ENCODE peak calls at places on chromosomes 16 and 17, in six cellular contexts. One of them, this sample, is unnamed. For H3K4me1, the result is how much of the 10 kb centered on the place peaks cover.

GRCh38 chr16:54934536-54935410 is 4.1 kb downstream of the IRX5 start:
- DNase-seq in sigmoid colon: no peak
- DNase-seq in transverse colon: no peak
- DNase-seq in small intestine: no peak
- DNase-seq in body of pancreas: no peak
- DNase-seq in prostate gland: peak
- DNase-seq in this sample: peak

GRCh38 chr17:14755002-14755401 is 454.1 kb downstream of the HS3ST3B1 start:
- DNase-seq in sigmoid colon: no peak
- DNase-seq in transverse colon: no peak
- DNase-seq in small intestine: no peak
- DNase-seq in body of pancreas: no peak
- DNase-seq in prostate gland: no peak
- DNase-seq in this sample: peak

GRCh38 chr17:50507871-50508572 is at the start of gene MYCBPAP:
- DNase-seq in sigmoid colon: peak
- DNase-seq in transverse colon: peak
- DNase-seq in small intestine: peak
- DNase-seq in body of pancreas: peak
- DNase-seq in prostate gland: peak
- DNase-seq in this sample: no peak

GRCh38 chr17:75093543-75094158 is 5.9 kb downstream of the SLC16A5 start:
- DNase-seq in sigmoid colon: no peak
- DNase-seq in transverse colon: no peak
- DNase-seq in small intestine: no peak
- DNase-seq in body of pancreas: no peak
- DNase-seq in prostate gland: no peak
- DNase-seq in this sample: no peak

GRCh38 chr17:8153550-8153956 is 1.3 kb upstream of the PER1 start:
- DNase-seq in sigmoid colon: peak
- DNase-seq in transverse colon: peak
- DNase-seq in small intestine: peak
- DNase-seq in body of pancreas: peak
- DNase-seq in prostate gland: no peak
- DNase-seq in this sample: peak

GRCh38 chr16:19130852-19131808 is 17.4 kb downstream of the ITPRIPL2 start:
- DNase-seq in sigmoid colon: peak
- DNase-seq in transverse colon: no peak
- DNase-seq in small intestine: no peak
- DNase-seq in body of pancreas: no peak
- DNase-seq in prostate gland: peak
- DNase-seq in this sample: no peak

GRCh38 chr17:35795007-35795870 is at the start of gene MMP28:
- DNase-seq in sigmoid colon: no peak
- DNase-seq in transverse colon: peak
- DNase-seq in small intestine: peak
- DNase-seq in body of pancreas: peak
- DNase-seq in prostate gland: no peak
- DNase-seq in this sample: peak

GRCh38 chr17:61002316-61002736 is 324.7 kb downstream of the BCAS3 start:
- DNase-seq in sigmoid colon: no peak
- DNase-seq in transverse colon: no peak
- DNase-seq in small intestine: peak
- DNase-seq in body of pancreas: no peak
- DNase-seq in prostate gland: no peak
- DNase-seq in this sample: peak

GRCh38 chr17:80105762-80106161 is 4.4 kb downstream of the GAA start:
- DNase-seq in sigmoid colon: peak
- DNase-seq in transverse colon: peak
- DNase-seq in small intestine: no peak
- DNase-seq in body of pancreas: no peak
- DNase-seq in prostate gland: no peak
- DNase-seq in this sample: no peak

GRCh38 chr17:45051060-45051719 is at the start of gene DCAKD:
- DNase-seq in sigmoid colon: peak
- DNase-seq in transverse colon: peak
- DNase-seq in small intestine: peak
- DNase-seq in body of pancreas: peak
- DNase-seq in prostate gland: peak
- DNase-seq in this sample: peak

GRCh38 chr17:28763137-28763799 is 19.5 kb downstream of the TRAF4 start:
- DNase-seq in sigmoid colon: no peak
- DNase-seq in transverse colon: no peak
- DNase-seq in small intestine: no peak
- DNase-seq in body of pancreas: no peak
- DNase-seq in prostate gland: no peak
- DNase-seq in this sample: no peak

GRCh38 chr17:6381052-6381451 is 53.9 kb downstream of the AIPL1 start:
- DNase-seq in sigmoid colon: no peak
- DNase-seq in transverse colon: no peak
- DNase-seq in small intestine: no peak
- DNase-seq in body of pancreas: no peak
- DNase-seq in prostate gland: no peak
- DNase-seq in this sample: peak

GRCh38 chr17:81412490-81413093 is 17.3 kb downstream of the BAHCC1 start:
- DNase-seq in sigmoid colon: peak
- DNase-seq in transverse colon: no peak
- DNase-seq in small intestine: no peak
- DNase-seq in body of pancreas: no peak
- DNase-seq in prostate gland: no peak
- DNase-seq in this sample: peak

GRCh38 chr16:85658504-85659326 is 30.0 kb downstream of the GINS2 start:
- DNase-seq in sigmoid colon: peak
- DNase-seq in transverse colon: no peak
- DNase-seq in small intestine: no peak
- DNase-seq in body of pancreas: no peak
- DNase-seq in prostate gland: no peak
- DNase-seq in this sample: no peak

GRCh38 chr17:46157443-46158107 is 35.7 kb downstream of the KANSL1 start:
- DNase-seq in sigmoid colon: no peak
- DNase-seq in transverse colon: no peak
- DNase-seq in small intestine: no peak
- DNase-seq in body of pancreas: no peak
- DNase-seq in prostate gland: no peak
- DNase-seq in this sample: no peak

GRCh38 chr17:46162871-46163270 is 30.4 kb downstream of the KANSL1 start:
- DNase-seq in sigmoid colon: no peak
- DNase-seq in transverse colon: no peak
- DNase-seq in small intestine: peak
- DNase-seq in body of pancreas: no peak
- DNase-seq in prostate gland: no peak
- DNase-seq in this sample: no peak

GRCh38 chr17:46158323-46159296 is 34.6 kb downstream of the KANSL1 start:
- DNase-seq in sigmoid colon: no peak
- DNase-seq in transverse colon: no peak
- DNase-seq in small intestine: no peak
- DNase-seq in body of pancreas: peak
- DNase-seq in prostate gland: no peak
- DNase-seq in this sample: no peak

GRCh38 chr17:46160169-46160568 is 33.1 kb downstream of the KANSL1 start:
- DNase-seq in sigmoid colon: no peak
- DNase-seq in transverse colon: no peak
- DNase-seq in small intestine: no peak
- DNase-seq in body of pancreas: no peak
- DNase-seq in prostate gland: no peak
- DNase-seq in this sample: no peak

GRCh38 chr17:46159686-46160085 is 33.5 kb downstream of the KANSL1 start:
- DNase-seq in sigmoid colon: no peak
- DNase-seq in transverse colon: no peak
- DNase-seq in small intestine: no peak
- DNase-seq in body of pancreas: no peak
- DNase-seq in prostate gland: no peak
- DNase-seq in this sample: peak
- H3K4me1 ChIP-seq in sigmoid colon: half or more
- H3K4me1 ChIP-seq in transverse colon: half or more
- H3K4me1 ChIP-seq in small intestine: under half
- H3K4me1 ChIP-seq in body of pancreas: half or more
- H3K4me1 ChIP-seq in prostate gland: under half
- H3K4me1 ChIP-seq in this sample: under half

DNA sequence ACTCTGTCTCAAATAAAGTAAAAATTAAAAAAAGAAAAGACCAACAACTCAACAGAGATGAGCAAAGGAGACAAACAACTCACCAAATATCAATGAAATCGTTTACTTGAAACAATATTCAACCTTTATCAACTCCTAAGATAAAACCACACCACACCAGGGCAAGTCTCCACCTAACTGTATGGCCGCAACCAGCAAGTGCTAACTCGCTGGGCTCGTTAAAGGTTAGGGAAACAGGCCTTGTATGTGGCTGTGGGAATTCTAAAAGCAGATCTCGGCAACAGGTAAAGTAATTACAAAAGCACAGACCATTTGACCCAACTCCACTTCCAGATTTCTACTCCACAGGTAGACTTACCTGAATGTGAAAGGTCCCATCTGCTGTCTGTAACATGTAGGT is 9.3 kb downstream of the ZCCHC14 start:
- DNase-seq in sigmoid colon: no peak
- DNase-seq in transverse colon: no peak
- DNase-seq in small intestine: no peak
- DNase-seq in body of pancreas: no peak
- DNase-seq in prostate gland: no peak
- DNase-seq in this sample: peak
- H3K4me1 ChIP-seq in sigmoid colon: under half
- H3K4me1 ChIP-seq in transverse colon: under half
- H3K4me1 ChIP-seq in small intestine: under half
- H3K4me1 ChIP-seq in body of pancreas: half or more
- H3K4me1 ChIP-seq in prostate gland: under half
- H3K4me1 ChIP-seq in this sample: under half

DNA sequence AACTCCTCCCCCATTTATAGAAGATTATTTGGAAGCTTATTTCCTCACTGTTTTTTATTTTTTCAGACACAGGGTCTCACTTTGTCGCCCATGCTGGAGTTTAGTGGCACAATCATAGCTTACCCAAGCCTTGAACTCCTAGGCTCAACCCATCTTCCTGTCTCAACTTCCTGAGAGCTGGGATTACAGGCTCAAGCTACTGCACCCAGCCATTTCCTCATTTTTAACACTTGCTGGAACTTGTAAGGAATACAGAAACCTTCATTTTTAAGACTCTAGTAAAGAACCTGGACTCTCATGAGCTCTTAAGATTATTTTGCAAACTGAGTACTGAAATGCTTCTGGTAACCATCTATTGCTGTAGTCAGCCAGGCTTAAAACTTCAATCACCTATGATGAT is 29.9 kb downstream of the KANSL1 start:
- DNase-seq in sigmoid colon: no peak
- DNase-seq in transverse colon: no peak
- DNase-seq in small intestine: no peak
- DNase-seq in body of pancreas: no peak
- DNase-seq in prostate gland: no peak
- DNase-seq in this sample: peak
- H3K4me1 ChIP-seq in sigmoid colon: half or more
- H3K4me1 ChIP-seq in transverse colon: half or more
- H3K4me1 ChIP-seq in small intestine: under half
- H3K4me1 ChIP-seq in body of pancreas: half or more
- H3K4me1 ChIP-seq in prostate gland: under half
- H3K4me1 ChIP-seq in this sample: under half

DNA sequence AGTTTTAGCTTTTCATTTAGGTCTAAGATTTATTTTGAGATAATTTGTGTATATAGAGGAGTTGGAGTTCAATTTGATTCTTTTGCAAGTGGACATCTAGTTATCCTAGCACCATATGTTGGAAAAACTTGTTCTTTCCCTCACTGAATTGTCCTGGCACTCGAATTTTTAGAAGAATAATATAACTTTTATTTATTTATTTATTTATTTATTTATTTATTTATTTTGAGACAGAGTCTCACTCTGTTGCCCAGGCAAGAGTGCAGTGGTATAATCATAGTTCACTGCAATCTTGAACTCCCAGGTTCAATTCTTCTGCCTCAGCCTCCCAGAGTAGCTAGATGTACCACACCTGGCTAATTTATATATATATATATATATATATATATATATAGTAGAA is 29.4 kb downstream of the PPM1E start:
- DNase-seq in sigmoid colon: no peak
- DNase-seq in transverse colon: no peak
- DNase-seq in small intestine: no peak
- DNase-seq in body of pancreas: no peak
- DNase-seq in prostate gland: no peak
- DNase-seq in this sample: no peak
- H3K4me1 ChIP-seq in sigmoid colon: under half
- H3K4me1 ChIP-seq in transverse colon: under half
- H3K4me1 ChIP-seq in small intestine: under half
- H3K4me1 ChIP-seq in body of pancreas: under half
- H3K4me1 ChIP-seq in prostate gland: under half
- H3K4me1 ChIP-seq in this sample: under half

GRCh38 chr17:21376585-21376834 is 353 bp downstream of the KCNJ12 start:
- DNase-seq in sigmoid colon: no peak
- DNase-seq in transverse colon: no peak
- DNase-seq in small intestine: no peak
- DNase-seq in body of pancreas: no peak
- DNase-seq in prostate gland: no peak
- DNase-seq in this sample: no peak
- H3K4me1 ChIP-seq in sigmoid colon: under half
- H3K4me1 ChIP-seq in transverse colon: under half
- H3K4me1 ChIP-seq in small intestine: under half
- H3K4me1 ChIP-seq in body of pancreas: under half
- H3K4me1 ChIP-seq in prostate gland: under half
- H3K4me1 ChIP-seq in this sample: under half

GRCh38 chr17:83082899-83083367 is 3.5 kb downstream of the METRNL start:
- DNase-seq in sigmoid colon: no peak
- DNase-seq in transverse colon: no peak
- DNase-seq in small intestine: no peak
- DNase-seq in body of pancreas: no peak
- DNase-seq in prostate gland: no peak
- DNase-seq in this sample: no peak
- H3K4me1 ChIP-seq in sigmoid colon: half or more
- H3K4me1 ChIP-seq in transverse colon: half or more
- H3K4me1 ChIP-seq in small intestine: under half
- H3K4me1 ChIP-seq in body of pancreas: under half
- H3K4me1 ChIP-seq in prostate gland: under half
- H3K4me1 ChIP-seq in this sample: under half

GRCh38 chr17:55435408-55435807 is 13.8 kb upstream of the MMD start:
- DNase-seq in sigmoid colon: no peak
- DNase-seq in transverse colon: no peak
- DNase-seq in small intestine: no peak
- DNase-seq in body of pancreas: no peak
- DNase-seq in prostate gland: no peak
- DNase-seq in this sample: no peak

GRCh38 chr17:55433029-55433628 is 11.5 kb upstream of the MMD start:
- DNase-seq in sigmoid colon: no peak
- DNase-seq in transverse colon: no peak
- DNase-seq in small intestine: no peak
- DNase-seq in body of pancreas: peak
- DNase-seq in prostate gland: peak
- DNase-seq in this sample: peak

GRCh38 chr17:55433629-55434422 is 12.2 kb upstream of the MMD start:
- DNase-seq in sigmoid colon: peak
- DNase-seq in transverse colon: peak
- DNase-seq in small intestine: peak
- DNase-seq in body of pancreas: peak
- DNase-seq in prostate gland: peak
- DNase-seq in this sample: peak

GRCh38 chr17:55436224-55437164 is 14.9 kb upstream of the MMD start:
- DNase-seq in sigmoid colon: no peak
- DNase-seq in transverse colon: no peak
- DNase-seq in small intestine: no peak
- DNase-seq in body of pancreas: no peak
- DNase-seq in prostate gland: no peak
- DNase-seq in this sample: peak

GRCh38 chr17:55434721-55435120 is 13.1 kb upstream of the MMD start:
- DNase-seq in sigmoid colon: no peak
- DNase-seq in transverse colon: no peak
- DNase-seq in small intestine: no peak
- DNase-seq in body of pancreas: no peak
- DNase-seq in prostate gland: no peak
- DNase-seq in this sample: peak
- H3K4me1 ChIP-seq in sigmoid colon: under half
- H3K4me1 ChIP-seq in transverse colon: under half
- H3K4me1 ChIP-seq in small intestine: under half
- H3K4me1 ChIP-seq in body of pancreas: under half
- H3K4me1 ChIP-seq in prostate gland: under half
- H3K4me1 ChIP-seq in this sample: under half

GRCh38 chr17:42895185-42895555 is 5.4 kb upstream of the G6PC1 start:
- DNase-seq in sigmoid colon: peak
- DNase-seq in transverse colon: peak
- DNase-seq in small intestine: peak
- DNase-seq in body of pancreas: peak
- DNase-seq in prostate gland: peak
- DNase-seq in this sample: peak
- H3K4me1 ChIP-seq in sigmoid colon: half or more
- H3K4me1 ChIP-seq in transverse colon: under half
- H3K4me1 ChIP-seq in small intestine: under half
- H3K4me1 ChIP-seq in body of pancreas: under half
- H3K4me1 ChIP-seq in prostate gland: under half
- H3K4me1 ChIP-seq in this sample: under half

This sample was measured in mammary epithelial cell.